ENCODE peak calls at places on chromosomes 4 and X, in six cellular contexts. One of them, this sample, is unnamed.

GRCh38 chr4:47061435-47061834 is 30.1 kb downstream of the GABRB1 start:
- DNase-seq in H9: no peak
- DNase-seq in H1: no peak
- DNase-seq in neuronal stem cell: no peak
- DNase-seq in trophoblast cell: no peak
- DNase-seq in IMR-90: peak
- DNase-seq in this sample: peak

GRCh38 chrX:126770179-126770578 is 49.4 kb upstream of the PRR32 start:
- DNase-seq in H9: no peak
- DNase-seq in H1: no peak
- DNase-seq in neuronal stem cell: peak
- DNase-seq in trophoblast cell: peak
- DNase-seq in IMR-90: no peak
- DNase-seq in this sample: no peak

GRCh38 chrX:43676960-43677582 is 21.0 kb downstream of the MAOA start:
- DNase-seq in H9: no peak
- DNase-seq in H1: no peak
- DNase-seq in neuronal stem cell: peak
- DNase-seq in trophoblast cell: peak
- DNase-seq in IMR-90: no peak
- DNase-seq in this sample: peak

GRCh38 chr4:47469951-47470350 is 6.4 kb upstream of the COMMD8 start:
- DNase-seq in H9: no peak
- DNase-seq in H1: no peak
- DNase-seq in neuronal stem cell: no peak
- DNase-seq in trophoblast cell: peak
- DNase-seq in IMR-90: peak
- DNase-seq in this sample: peak

GRCh38 chr4:2793578-2793919 is 664 bp downstream of the SH3BP2 start:
- DNase-seq in H9: peak
- DNase-seq in H1: no peak
- DNase-seq in neuronal stem cell: no peak
- DNase-seq in trophoblast cell: peak
- DNase-seq in IMR-90: peak
- DNase-seq in this sample: peak

GRCh38 chr4:158131037-158131436 is 41.8 kb downstream of the GASK1B start:
- DNase-seq in H9: no peak
- DNase-seq in H1: no peak
- DNase-seq in neuronal stem cell: no peak
- DNase-seq in trophoblast cell: no peak
- DNase-seq in IMR-90: no peak
- DNase-seq in this sample: no peak

GRCh38 chrX:56738670-56739069 is 9.6 kb downstream of the NBDY start:
- DNase-seq in H9: no peak
- DNase-seq in H1: no peak
- DNase-seq in neuronal stem cell: no peak
- DNase-seq in trophoblast cell: peak
- DNase-seq in IMR-90: no peak
- DNase-seq in this sample: no peak

GRCh38 chrX:115284877-115285276 is 4.6 kb upstream of the LUZP4 start:
- DNase-seq in H9: no peak
- DNase-seq in H1: no peak
- DNase-seq in neuronal stem cell: no peak
- DNase-seq in trophoblast cell: no peak
- DNase-seq in IMR-90: no peak
- DNase-seq in this sample: no peak

GRCh38 chrX:15151267-15152196 is 118.4 kb downstream of the ASB9 start:
- DNase-seq in H9: no peak
- DNase-seq in H1: no peak
- DNase-seq in neuronal stem cell: no peak
- DNase-seq in trophoblast cell: no peak
- DNase-seq in IMR-90: no peak
- DNase-seq in this sample: no peak

GRCh38 chr4:71814433-71814832 is 30.6 kb upstream of the GC start:
- DNase-seq in H9: peak
- DNase-seq in H1: peak
- DNase-seq in neuronal stem cell: peak
- DNase-seq in trophoblast cell: no peak
- DNase-seq in IMR-90: no peak
- DNase-seq in this sample: no peak

GRCh38 chr4:56958111-56958517 is 19.3 kb downstream of the NOA1 start:
- DNase-seq in H9: no peak
- DNase-seq in H1: no peak
- DNase-seq in neuronal stem cell: no peak
- DNase-seq in trophoblast cell: peak
- DNase-seq in IMR-90: peak
- DNase-seq in this sample: peak

GRCh38 chr4:116070283-116070682 is 956.9 kb upstream of the NDST4 start:
- DNase-seq in H9: no peak
- DNase-seq in H1: no peak
- DNase-seq in neuronal stem cell: no peak
- DNase-seq in trophoblast cell: no peak
- DNase-seq in IMR-90: no peak
- DNase-seq in this sample: peak

GRCh38 chr4:159787901-159788300 is 685.0 kb downstream of the RAPGEF2 start:
- DNase-seq in H9: no peak
- DNase-seq in H1: no peak
- DNase-seq in neuronal stem cell: no peak
- DNase-seq in trophoblast cell: no peak
- DNase-seq in IMR-90: no peak
- DNase-seq in this sample: no peak

GRCh38 chr4:77820836-77821561 is 1.8 kb upstream of the CNOT6L start:
- DNase-seq in H9: no peak
- DNase-seq in H1: no peak
- DNase-seq in neuronal stem cell: no peak
- DNase-seq in trophoblast cell: peak
- DNase-seq in IMR-90: no peak
- DNase-seq in this sample: no peak

GRCh38 chr4:123559955-123560669 is 163.5 kb downstream of the SPRY1 start:
- DNase-seq in H9: no peak
- DNase-seq in H1: no peak
- DNase-seq in neuronal stem cell: no peak
- DNase-seq in trophoblast cell: peak
- DNase-seq in IMR-90: peak
- DNase-seq in this sample: peak

GRCh38 chr4:143336828-143337599 is at the start of gene GAB1:
- DNase-seq in H9: peak
- DNase-seq in H1: peak
- DNase-seq in neuronal stem cell: peak
- DNase-seq in trophoblast cell: peak
- DNase-seq in IMR-90: peak
- DNase-seq in this sample: peak

GRCh38 chr4:185542626-185543336 is 7.5 kb upstream of the PDLIM3 start:
- DNase-seq in H9: no peak
- DNase-seq in H1: no peak
- DNase-seq in neuronal stem cell: no peak
- DNase-seq in trophoblast cell: no peak
- DNase-seq in IMR-90: peak
- DNase-seq in this sample: peak

GRCh38 chr4:81826336-81826735 is 354.6 kb upstream of the RASGEF1B start:
- DNase-seq in H9: no peak
- DNase-seq in H1: no peak
- DNase-seq in neuronal stem cell: no peak
- DNase-seq in trophoblast cell: peak
- DNase-seq in IMR-90: no peak
- DNase-seq in this sample: no peak

GRCh38 chr4:142248946-142249345 is 597.2 kb downstream of the INPP4B start:
- DNase-seq in H9: no peak
- DNase-seq in H1: no peak
- DNase-seq in neuronal stem cell: no peak
- DNase-seq in trophoblast cell: peak
- DNase-seq in IMR-90: peak
- DNase-seq in this sample: peak

GRCh38 chr4:113292371-113293042 is 243.1 kb downstream of the ANK2 start:
- DNase-seq in H9: peak
- DNase-seq in H1: peak
- DNase-seq in neuronal stem cell: peak
- DNase-seq in trophoblast cell: no peak
- DNase-seq in IMR-90: peak
- DNase-seq in this sample: peak

GRCh38 chr4:159227378-159227777 is 124.5 kb downstream of the RAPGEF2 start:
- DNase-seq in H9: no peak
- DNase-seq in H1: no peak
- DNase-seq in neuronal stem cell: no peak
- DNase-seq in trophoblast cell: no peak
- DNase-seq in IMR-90: peak
- DNase-seq in this sample: peak

GRCh38 chr4:61950625-61951024 is 750.5 kb downstream of the ADGRL3 start:
- DNase-seq in H9: peak
- DNase-seq in H1: no peak
- DNase-seq in neuronal stem cell: no peak
- DNase-seq in trophoblast cell: no peak
- DNase-seq in IMR-90: no peak
- DNase-seq in this sample: no peak

GRCh38 chr4:165874072-165874798 is 1.2 kb downstream of the TLL1 start:
- DNase-seq in H9: peak
- DNase-seq in H1: peak
- DNase-seq in neuronal stem cell: peak
- DNase-seq in trophoblast cell: peak
- DNase-seq in IMR-90: no peak
- DNase-seq in this sample: peak

GRCh38 chrX:134443461-134443860 is 16.5 kb upstream of the HPRT1 start:
- DNase-seq in H9: no peak
- DNase-seq in H1: no peak
- DNase-seq in neuronal stem cell: no peak
- DNase-seq in trophoblast cell: no peak
- DNase-seq in IMR-90: no peak
- DNase-seq in this sample: no peak

GRCh38 chr4:174702974-174703478 is 126.0 kb downstream of the GLRA3 start:
- DNase-seq in H9: no peak
- DNase-seq in H1: no peak
- DNase-seq in neuronal stem cell: no peak
- DNase-seq in trophoblast cell: peak
- DNase-seq in IMR-90: no peak
- DNase-seq in this sample: no peak

GRCh38 chr4:156293657-156294297 is 340.1 kb upstream of the CTSO start:
- DNase-seq in H9: no peak
- DNase-seq in H1: no peak
- DNase-seq in neuronal stem cell: no peak
- DNase-seq in trophoblast cell: peak
- DNase-seq in IMR-90: peak
- DNase-seq in this sample: peak

GRCh38 chr4:60757986-60758385 is 442.1 kb upstream of the ADGRL3 start:
- DNase-seq in H9: no peak
- DNase-seq in H1: no peak
- DNase-seq in neuronal stem cell: no peak
- DNase-seq in trophoblast cell: peak
- DNase-seq in IMR-90: peak
- DNase-seq in this sample: peak

GRCh38 chr4:109994415-109994827 is 81.7 kb downstream of the EGF start:
- DNase-seq in H9: no peak
- DNase-seq in H1: no peak
- DNase-seq in neuronal stem cell: no peak
- DNase-seq in trophoblast cell: no peak
- DNase-seq in IMR-90: no peak
- DNase-seq in this sample: no peak

DNA sequence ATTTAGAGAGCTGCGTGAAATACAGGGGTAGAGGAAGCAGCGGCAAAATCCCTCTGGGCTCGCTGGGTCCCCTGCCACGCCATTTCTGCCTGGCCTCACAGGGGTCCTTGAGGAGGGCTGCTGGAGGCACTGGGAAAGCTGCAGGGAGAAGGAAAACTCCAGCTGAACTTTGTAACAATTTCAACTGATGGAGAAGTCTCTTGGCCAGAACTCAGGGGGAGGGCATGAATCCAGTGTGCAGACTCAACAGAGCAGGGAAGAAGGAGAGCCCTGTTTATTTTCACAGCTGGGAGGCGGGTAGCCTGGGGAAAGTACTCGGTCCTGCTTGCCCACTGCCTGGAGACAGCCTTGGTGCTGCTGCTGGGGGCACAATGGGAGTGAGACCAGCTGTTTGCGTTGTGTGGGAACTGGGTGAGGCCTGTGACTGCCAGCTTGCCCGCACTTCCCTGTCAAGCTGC is 93.2 kb upstream of the MAPK10 start:
- DNase-seq in H9: no peak
- DNase-seq in H1: no peak
- DNase-seq in neuronal stem cell: no peak
- DNase-seq in trophoblast cell: no peak
- DNase-seq in IMR-90: peak
- DNase-seq in this sample: peak
- H2AK5ac ChIP-seq in H9: no peak
- H2AK5ac ChIP-seq in H1: no peak
- H2AK5ac ChIP-seq in neuronal stem cell: peak
- H2AK5ac ChIP-seq in trophoblast cell: no peak
- H2AK5ac ChIP-seq in IMR-90: no peak
- H2AK5ac ChIP-seq in this sample: peak

DNA sequence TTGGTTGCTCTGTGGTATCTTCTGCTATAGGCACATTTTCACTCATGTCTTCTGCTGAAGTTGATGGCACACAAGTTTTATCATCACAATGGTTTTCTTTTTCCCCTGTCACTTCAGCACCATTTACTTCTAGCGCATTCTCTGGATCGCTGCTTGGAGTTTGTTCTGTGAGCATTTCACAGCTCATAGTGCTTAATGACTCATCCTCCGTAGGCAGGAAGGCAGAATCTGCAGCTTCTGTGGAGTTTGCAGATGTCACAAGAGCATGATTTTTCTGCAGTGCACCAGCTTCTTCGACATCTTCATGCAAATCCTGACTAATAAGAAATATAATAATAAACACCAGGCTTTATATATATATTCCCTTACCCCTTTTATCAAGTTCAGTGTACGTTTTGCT is 83.6 kb downstream of the CHM start:
- DNase-seq in H9: no peak
- DNase-seq in H1: no peak
- DNase-seq in neuronal stem cell: no peak
- DNase-seq in trophoblast cell: peak
- DNase-seq in IMR-90: peak
- DNase-seq in this sample: peak
- H3K14ac ChIP-seq in H9: no peak
- H3K14ac ChIP-seq in H1: no peak
- H3K14ac ChIP-seq in neuronal stem cell: no peak
- H3K14ac ChIP-seq in trophoblast cell: no peak
- H3K14ac ChIP-seq in IMR-90: no peak
- H3K14ac ChIP-seq in this sample: no peak

GRCh38 chr4:144734522-144734921 is 88.6 kb downstream of the HHIP start:
- DNase-seq in H9: no peak
- DNase-seq in H1: no peak
- DNase-seq in neuronal stem cell: no peak
- DNase-seq in trophoblast cell: peak
- DNase-seq in IMR-90: peak
- DNase-seq in this sample: peak

GRCh38 chr4:144738649-144739048 is 92.7 kb downstream of the HHIP start:
- DNase-seq in H9: no peak
- DNase-seq in H1: no peak
- DNase-seq in neuronal stem cell: no peak
- DNase-seq in trophoblast cell: no peak
- DNase-seq in IMR-90: no peak
- DNase-seq in this sample: no peak

GRCh38 chr4:144732584-144733130 is 86.7 kb downstream of the HHIP start:
- DNase-seq in H9: no peak
- DNase-seq in H1: no peak
- DNase-seq in neuronal stem cell: no peak
- DNase-seq in trophoblast cell: peak
- DNase-seq in IMR-90: peak
- DNase-seq in this sample: peak

GRCh38 chr4:144733566-144733965 is 87.6 kb downstream of the HHIP start:
- DNase-seq in H9: no peak
- DNase-seq in H1: no peak
- DNase-seq in neuronal stem cell: no peak
- DNase-seq in trophoblast cell: no peak
- DNase-seq in IMR-90: no peak
- DNase-seq in this sample: no peak
- H2AK5ac ChIP-seq in H9: no peak
- H2AK5ac ChIP-seq in H1: no peak
- H2AK5ac ChIP-seq in neuronal stem cell: no peak
- H2AK5ac ChIP-seq in trophoblast cell: no peak
- H2AK5ac ChIP-seq in IMR-90: no peak
- H2AK5ac ChIP-seq in this sample: no peak

GRCh38 chr4:4217123-4217522 is 9.6 kb downstream of the OTOP1 start:
- DNase-seq in H9: no peak
- DNase-seq in H1: no peak
- DNase-seq in neuronal stem cell: no peak
- DNase-seq in trophoblast cell: no peak
- DNase-seq in IMR-90: peak
- DNase-seq in this sample: no peak
- H3K14ac ChIP-seq in H9: no peak
- H3K14ac ChIP-seq in H1: no peak
- H3K14ac ChIP-seq in neuronal stem cell: no peak
- H3K14ac ChIP-seq in trophoblast cell: no peak
- H3K14ac ChIP-seq in IMR-90: no peak
- H3K14ac ChIP-seq in this sample: no peak